ENCODE peak calls at places on chromosomes 11 and 22, in four cellular contexts. One of them, this sample, is unnamed.

GRCh38 chr22:23262474-23263332 is 82.4 kb downstream of the BCR start:
- DNase-seq in right lobe of liver: no peak
- DNase-seq in CD8-positive, alpha-beta T cell: no peak
- DNase-seq in testis: no peak
- DNase-seq in this sample: no peak

GRCh38 chr11:134412508-134413333 is 679 bp upstream of the B3GAT1 start:
- DNase-seq in right lobe of liver: peak; percentile 49
- DNase-seq in CD8-positive, alpha-beta T cell: no peak
- DNase-seq in testis: peak; percentile 21
- DNase-seq in this sample: no peak

GRCh38 chr11:119188887-119189286 is 3.6 kb downstream of the NHERF4 start:
- DNase-seq in right lobe of liver: no peak
- DNase-seq in CD8-positive, alpha-beta T cell: no peak
- DNase-seq in testis: no peak
- DNase-seq in this sample: no peak

GRCh38 chr22:42202669-42203068 is 67.8 kb downstream of the TCF20 start:
- DNase-seq in right lobe of liver: no peak
- DNase-seq in CD8-positive, alpha-beta T cell: no peak
- DNase-seq in testis: no peak
- DNase-seq in this sample: peak; percentile 46

GRCh38 chr11:18748766-18749375 is 22.9 kb upstream of the IGSF22 start:
- DNase-seq in right lobe of liver: no peak
- DNase-seq in CD8-positive, alpha-beta T cell: no peak
- DNase-seq in testis: no peak
- DNase-seq in this sample: no peak

GRCh38 chr11:96015911-96016565 is 92.1 kb upstream of the MTMR2 start:
- DNase-seq in right lobe of liver: no peak
- DNase-seq in CD8-positive, alpha-beta T cell: no peak
- DNase-seq in testis: no peak
- DNase-seq in this sample: no peak

GRCh38 chr11:76592961-76593360 is 77.6 kb downstream of the LRRC32 start:
- DNase-seq in right lobe of liver: no peak
- DNase-seq in CD8-positive, alpha-beta T cell: no peak
- DNase-seq in testis: no peak
- DNase-seq in this sample: no peak

GRCh38 chr11:43825217-43825816 is 55.3 kb upstream of the ALKBH3 start:
- DNase-seq in right lobe of liver: no peak
- DNase-seq in CD8-positive, alpha-beta T cell: no peak
- DNase-seq in testis: peak; percentile 23
- DNase-seq in this sample: no peak

GRCh38 chr22:19494001-19494560 is 14.4 kb downstream of the CDC45 start:
- DNase-seq in right lobe of liver: no peak
- DNase-seq in CD8-positive, alpha-beta T cell: no peak
- DNase-seq in testis: no peak
- DNase-seq in this sample: no peak
- H3K36me3 ChIP-seq in right lobe of liver: no peaks in the 10 kb centered on the region
- H3K36me3 ChIP-seq in CD8-positive, alpha-beta T cell: no peaks in the 10 kb centered on the region
- H3K36me3 ChIP-seq in testis: no peaks in the 10 kb centered on the region
- H3K36me3 ChIP-seq in this sample: no peaks in the 10 kb centered on the region

DNA sequence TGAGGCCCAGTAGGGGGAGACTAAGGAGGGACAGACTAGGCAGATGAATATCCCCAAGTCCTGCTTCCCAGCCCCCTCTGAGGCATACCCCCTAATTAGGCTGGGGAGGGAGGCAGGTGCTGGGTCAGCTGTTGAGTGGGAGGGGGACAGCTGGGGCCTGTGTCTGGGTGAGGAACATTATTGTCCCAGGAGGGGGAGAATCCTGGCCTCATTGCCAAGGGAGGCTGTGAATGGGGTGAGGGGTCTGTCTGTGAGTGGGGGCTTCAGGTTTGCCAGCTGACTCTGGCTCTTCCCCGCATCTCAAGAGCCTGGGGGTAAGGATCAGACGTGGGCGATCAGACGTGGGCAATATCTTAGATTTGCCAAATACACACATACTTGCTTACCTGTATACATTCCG is 2.1 kb downstream of the INPPL1 start:
- DNase-seq in right lobe of liver: no peak
- DNase-seq in CD8-positive, alpha-beta T cell: no peak
- DNase-seq in testis: peak; percentile 11
- DNase-seq in this sample: no peak
- H3K27ac ChIP-seq in right lobe of liver: no peak overlapping the region
- H3K27ac ChIP-seq in CD8-positive, alpha-beta T cell: no peak overlapping the region
- H3K27ac ChIP-seq in testis: no peak overlapping the region
- H3K27ac ChIP-seq in this sample: no peak overlapping the region

GRCh38 chr11:64888761-64889511 is 10.5 kb upstream of the EHD1 start:
- DNase-seq in right lobe of liver: no peak
- DNase-seq in CD8-positive, alpha-beta T cell: no peak
- DNase-seq in testis: no peak
- DNase-seq in this sample: no peak

GRCh38 chr11:64885367-64886286 is 7.2 kb upstream of the EHD1 start:
- DNase-seq in right lobe of liver: no peak
- DNase-seq in CD8-positive, alpha-beta T cell: no peak
- DNase-seq in testis: no peak
- DNase-seq in this sample: no peak

GRCh38 chr11:64888406-64888757 is 10.0 kb upstream of the EHD1 start:
- DNase-seq in right lobe of liver: no peak
- DNase-seq in CD8-positive, alpha-beta T cell: no peak
- DNase-seq in testis: no peak
- DNase-seq in this sample: no peak

GRCh38 chr11:64887757-64888405 is 9.5 kb upstream of the EHD1 start:
- DNase-seq in right lobe of liver: peak; percentile 87
- DNase-seq in CD8-positive, alpha-beta T cell: peak; percentile 64
- DNase-seq in testis: peak; percentile 87
- DNase-seq in this sample: peak; percentile 94

DNA sequence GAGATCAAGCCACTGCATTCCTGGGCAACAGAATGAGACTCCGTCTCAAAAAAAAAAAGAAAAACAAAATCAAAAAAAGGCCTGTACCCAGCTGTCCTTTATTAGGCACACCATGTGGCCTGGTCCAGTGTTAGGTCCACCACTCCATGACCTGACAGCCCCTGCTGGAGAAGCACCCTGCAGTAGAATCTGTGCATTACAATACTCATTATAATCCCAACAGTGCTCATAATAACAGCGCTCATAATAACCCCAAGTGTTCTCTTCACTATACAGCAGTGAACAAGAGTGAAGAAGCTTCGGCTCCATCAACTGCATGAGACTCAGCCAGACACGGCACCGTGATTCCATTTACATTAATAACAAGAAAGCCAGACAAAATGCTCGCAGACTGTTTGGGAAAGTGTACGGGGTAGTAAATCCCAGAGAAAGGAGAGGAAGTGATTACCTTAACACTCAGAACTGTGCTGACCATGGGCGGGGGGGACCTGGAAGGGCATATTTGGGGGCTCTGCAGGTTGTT is 8.9 kb upstream of the EHD1 start:
- DNase-seq in right lobe of liver: no peak
- DNase-seq in CD8-positive, alpha-beta T cell: no peak
- DNase-seq in testis: no peak
- DNase-seq in this sample: no peak
- H3K4me1 ChIP-seq in right lobe of liver: peaks cover 46% of the 10 kb centered on the region
- H3K4me1 ChIP-seq in CD8-positive, alpha-beta T cell: peaks cover 25% of the 10 kb centered on the region
- H3K4me1 ChIP-seq in testis: peaks cover 8% of the 10 kb centered on the region
- H3K4me1 ChIP-seq in this sample: peaks cover 15% of the 10 kb centered on the region

GRCh38 chr11:64926689-64927088 is 2.2 kb downstream of the PPP2R5B start:
- DNase-seq in right lobe of liver: peak; percentile 20
- DNase-seq in CD8-positive, alpha-beta T cell: no peak
- DNase-seq in testis: no peak
- DNase-seq in this sample: no peak
- H3K36me3 ChIP-seq in right lobe of liver: no peaks in the 10 kb centered on the region
- H3K36me3 ChIP-seq in CD8-positive, alpha-beta T cell: peaks cover 4% of the 10 kb centered on the region
- H3K36me3 ChIP-seq in testis: no peaks in the 10 kb centered on the region
- H3K36me3 ChIP-seq in this sample: no peaks in the 10 kb centered on the region

GRCh38 chr11:39664023-39664422 is 1795.4 kb downstream of the LRRC4C start:
- DNase-seq in right lobe of liver: no peak
- DNase-seq in CD8-positive, alpha-beta T cell: no peak
- DNase-seq in testis: no peak
- DNase-seq in this sample: no peak

GRCh38 chr11:39673994-39674393 is 1785.5 kb downstream of the LRRC4C start:
- DNase-seq in right lobe of liver: no peak
- DNase-seq in CD8-positive, alpha-beta T cell: no peak
- DNase-seq in testis: no peak
- DNase-seq in this sample: no peak

DNA sequence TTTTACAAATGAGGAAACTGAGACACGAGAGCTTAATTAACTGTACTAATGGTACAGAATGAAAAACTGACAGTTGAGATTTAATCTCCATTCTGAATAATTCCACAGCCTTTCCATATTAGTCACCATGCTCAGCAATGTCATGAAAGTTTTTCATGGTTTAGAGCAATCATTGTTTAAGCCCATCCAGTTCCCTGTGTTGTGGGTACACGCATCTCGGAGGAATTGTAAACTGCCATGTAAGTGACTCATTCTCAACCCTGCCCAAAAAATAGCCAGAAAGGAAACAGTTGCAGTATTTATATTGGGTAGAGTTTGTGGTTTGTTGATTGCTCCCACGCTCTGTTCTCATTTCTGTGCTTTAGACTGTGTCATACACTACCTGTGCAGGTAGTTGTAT is 1790.8 kb downstream of the LRRC4C start:
- DNase-seq in right lobe of liver: no peak
- DNase-seq in CD8-positive, alpha-beta T cell: no peak
- DNase-seq in testis: no peak
- DNase-seq in this sample: no peak
- H3K27ac ChIP-seq in right lobe of liver: no peak overlapping the region
- H3K27ac ChIP-seq in CD8-positive, alpha-beta T cell: no peak overlapping the region
- H3K27ac ChIP-seq in testis: no peak overlapping the region
- H3K27ac ChIP-seq in this sample: no peak overlapping the region

DNA sequence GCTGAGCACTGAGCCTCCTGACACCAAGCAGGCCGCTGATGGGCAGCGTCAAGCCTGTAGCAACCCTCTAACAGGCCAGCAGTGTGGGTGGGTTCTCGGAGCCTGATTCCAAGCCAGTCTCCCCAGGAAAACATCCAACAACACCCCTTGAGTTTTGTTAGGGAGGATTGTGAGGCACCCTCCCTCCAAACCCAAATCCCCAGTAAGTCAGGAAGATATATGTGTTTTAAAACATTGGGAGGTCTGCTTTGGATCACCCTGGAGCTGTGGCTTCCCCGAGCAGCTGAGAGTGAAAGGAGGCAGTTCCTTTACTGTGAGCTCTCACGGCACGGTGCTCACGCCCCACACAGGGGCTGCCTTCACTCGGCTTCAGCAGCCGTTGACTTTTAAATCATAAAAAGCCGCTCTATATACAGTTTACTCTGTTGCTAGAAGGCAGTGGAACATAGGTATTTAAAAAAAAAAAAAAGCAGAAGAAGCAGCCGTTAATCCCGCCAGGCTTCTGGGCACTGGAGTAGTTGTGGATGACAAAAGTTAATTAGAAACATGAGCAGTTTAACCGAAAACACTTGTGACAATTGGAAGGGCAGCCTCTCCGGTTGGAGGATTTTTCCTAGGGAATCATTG is 218.6 kb downstream of the NAV2 start:
- DNase-seq in right lobe of liver: no peak
- DNase-seq in CD8-positive, alpha-beta T cell: no peak
- DNase-seq in testis: no peak
- DNase-seq in this sample: no peak
- H3K4me1 ChIP-seq in right lobe of liver: no peaks in the 10 kb centered on the region
- H3K4me1 ChIP-seq in CD8-positive, alpha-beta T cell: no peaks in the 10 kb centered on the region
- H3K4me1 ChIP-seq in testis: peaks cover 4% of the 10 kb centered on the region
- H3K4me1 ChIP-seq in this sample: no peaks in the 10 kb centered on the region

GRCh38 chr11:16745950-16746349 is 7.5 kb downstream of the C11orf58 start:
- DNase-seq in right lobe of liver: no peak
- DNase-seq in CD8-positive, alpha-beta T cell: no peak
- DNase-seq in testis: no peak
- DNase-seq in this sample: no peak
- H3K36me3 ChIP-seq in right lobe of liver: peaks cover 3% of the 10 kb centered on the region
- H3K36me3 ChIP-seq in CD8-positive, alpha-beta T cell: peaks cover 28% of the 10 kb centered on the region
- H3K36me3 ChIP-seq in testis: no peaks in the 10 kb centered on the region
- H3K36me3 ChIP-seq in this sample: peaks cover 3% of the 10 kb centered on the region

This sample was measured in naive thymus-derived CD4-positive, alpha-beta T cell.